ENCODE peak calls at places on chromosome X, in ten cellular contexts. K is HFFc6; H is activated gamma-delta T cell treated with anti-CD3 and anti-CD28 coated beads, Interleukin-2, amount 50 U/mL, for 16 hours; D is small intestine; Y is GM10248; M is memory B cell; R is A549; U is fibroblast of villous mesenchyme; E is dorsolateral prefrontal cortex; C is CD8-positive, alpha-beta memory T cell. T is an unnamed sample.
A peak's percentile ranks its signal among the peaks of the same experiment; 100 is the strongest.

GRCh38 chrX:2819345-2820130 is 9.2 kb upstream of the GYG2 start:
- DNase-seq in K (peak; percentile 6), H (no peak), D (peak; percentile 15), Y (peak; percentile 26), M (no peak), R (peak; percentile 67), U (peak; percentile 43), E (no peak), C (no peak), T (no peak)

GRCh38 chrX:12988797-12989196 is 13.9 kb downstream of the TMSB4X start:
- DNase-seq in K (peak; percentile 45), H (no peak), D (peak; percentile 71), Y (no peak), M (no peak), R (peak; percentile 57), U (peak; percentile 63), E (no peak), C (no peak), T (peak; percentile 60)

GRCh38 chrX:22063284-22063683 is 31.2 kb downstream of the PHEX start:
- DNase-seq in K (no peak), H (no peak), D (peak; percentile 34), Y (peak; percentile 67), M (peak; percentile 46), R (no peak), U (no peak), E (no peak), C (no peak), T (no peak)

GRCh38 chrX:84363674-84364073 is 138.6 kb downstream of the HDX start:
- DNase-seq in K (no peak), H (no peak), D (no peak), Y (no peak), M (no peak), R (no peak), U (no peak), E (no peak), C (no peak), T (no peak)

GRCh38 chrX:65688403-65688881 is 21.0 kb downstream of the MSN start:
- DNase-seq in K (peak; percentile 28), H (no peak), D (no peak), Y (peak; percentile 53), M (no peak), R (no peak), U (peak; percentile 88), E (no peak), C (no peak), T (no peak)

GRCh38 chrX:135010921-135011320 is 11.4 kb downstream of the RTL8B start:
- DNase-seq in K (no peak), H (no peak), D (no peak), Y (no peak), M (no peak), R (no peak), U (no peak), E (no peak), C (no peak), T (no peak)

GRCh38 chrX:153443476-153444332 is 2.2 kb downstream of the TREX2 start:
- DNase-seq in K (no peak), H (no peak), D (no peak), Y (no peak), M (no peak), R (no peak), U (no peak), E (no peak), C (no peak), T (no peak)

GRCh38 chrX:10230222-10230621 is 73.4 kb downstream of the CLCN4 start:
- DNase-seq in K (no peak), H (no peak), D (no peak), Y (no peak), M (no peak), R (no peak), U (no peak), E (no peak), C (no peak), T (no peak)

GRCh38 chrX:150449313-150449712 is 86.2 kb downstream of the MAMLD1 start:
- DNase-seq in K (no peak), H (no peak), D (no peak), Y (no peak), M (no peak), R (no peak), U (no peak), E (no peak), C (no peak), T (no peak)

GRCh38 chrX:53939127-53939526 is 105.1 kb downstream of the PHF8 start:
- DNase-seq in K (no peak), H (no peak), D (no peak), Y (no peak), M (no peak), R (no peak), U (no peak), E (no peak), C (no peak), T (no peak)

GRCh38 chrX:69093960-69094935 is 71.0 kb downstream of the PJA1 start:
- DNase-seq in K (peak; percentile 39), H (no peak), D (peak; percentile 31), Y (peak; percentile 62), M (peak; percentile 1), R (peak; percentile 67), U (peak; percentile 70), E (peak; percentile 14), C (peak; percentile 12), T (peak; percentile 21)

GRCh38 chrX:123138473-123138872 is 45.6 kb upstream of the GRIA3 start:
- DNase-seq in K (peak; percentile 34), H (no peak), D (no peak), Y (no peak), M (no peak), R (no peak), U (peak; percentile 45), E (no peak), C (no peak), T (no peak)

GRCh38 chrX:1300449-1300848 is 31.8 kb downstream of the CSF2RA start:
- DNase-seq in K (no peak), H (no peak), D (no peak), Y (no peak), M (no peak), R (no peak), U (no peak), E (no peak), C (no peak), T (no peak)

GRCh38 chrX:136047969-136048368 is 62.7 kb downstream of the SLC9A6 start:
- DNase-seq in K (peak; percentile 54), H (no peak), D (no peak), Y (no peak), M (no peak), R (no peak), U (peak; percentile 55), E (no peak), C (no peak), T (no peak)

GRCh38 chrX:19964017-19964710 is 26.7 kb downstream of the BCLAF3 start:
- DNase-seq in K (no peak), H (no peak), D (no peak), Y (peak; percentile 21), M (no peak), R (no peak), U (no peak), E (no peak), C (no peak), T (no peak)

GRCh38 chrX:11998944-11999343 is 139.3 kb upstream of the FRMPD4 start:
- DNase-seq in K (no peak), H (no peak), D (no peak), Y (no peak), M (no peak), R (no peak), U (peak; percentile 4), E (no peak), C (no peak), T (no peak)

GRCh38 chrX:1239681-1240142 is 27.3 kb upstream of the CRLF2 start:
- DNase-seq in K (no peak), H (no peak), D (peak; percentile 2), Y (peak; percentile 73), M (peak; percentile 58), R (no peak), U (no peak), E (peak; percentile 48), C (no peak), T (no peak)

GRCh38 chrX:10619311-10620015 is 922 bp downstream of the MID1 start:
- DNase-seq in K (no peak), H (no peak), D (peak; percentile 46), Y (peak; percentile 10), M (no peak), R (no peak), U (peak; percentile 61), E (no peak), C (no peak), T (no peak)

GRCh38 chrX:134658002-134658401 is 269 bp downstream of the PLAC1 start:
- DNase-seq in K (no peak), H (no peak), D (no peak), Y (no peak), M (no peak), R (no peak), U (no peak), E (no peak), C (no peak), T (no peak)

GRCh38 chrX:38641197-38641596 is 79.9 kb downstream of the TSPAN7 start:
- DNase-seq in K (no peak), H (no peak), D (no peak), Y (no peak), M (no peak), R (no peak), U (no peak), E (no peak), C (no peak), T (no peak)

GRCh38 chrX:148567229-148567628 is 66.8 kb downstream of the AFF2 start:
- DNase-seq in K (no peak), H (no peak), D (no peak), Y (no peak), M (no peak), R (no peak), U (peak; percentile 11), E (no peak), C (no peak), T (no peak)

GRCh38 chrX:113929004-113929403 is 654.9 kb upstream of the HTR2C start:
- DNase-seq in K (no peak), H (no peak), D (peak; percentile 0), Y (no peak), M (peak; percentile 0), R (peak; percentile 3), U (peak; percentile 60), E (no peak), C (no peak), T (peak; percentile 43)

GRCh38 chrX:153727108-153727931 is 2.7 kb downstream of the ABCD1 start:
- DNase-seq in K (no peak), H (no peak), D (peak; percentile 59), Y (no peak), M (no peak), R (no peak), U (peak; percentile 18), E (peak; percentile 63), C (no peak), T (no peak)

GRCh38 chrX:117053260-117053659 is 590.5 kb upstream of the CT83 start:
- DNase-seq in K (no peak), H (no peak), D (no peak), Y (no peak), M (no peak), R (no peak), U (no peak), E (no peak), C (no peak), T (no peak)

GRCh38 chrX:109448539-109448938 is 33.3 kb downstream of the GUCY2F start:
- DNase-seq in K (no peak), H (no peak), D (no peak), Y (no peak), M (no peak), R (no peak), U (no peak), E (peak; percentile 3), C (no peak), T (no peak)

GRCh38 chrX:42832764-42833549 is 55.0 kb upstream of the PPP1R2C start:
- DNase-seq in K (no peak), H (no peak), D (no peak), Y (no peak), M (no peak), R (no peak), U (no peak), E (no peak), C (no peak), T (no peak)

GRCh38 chrX:119343856-119344255 is 55.3 kb upstream of the SLC25A43 start:
- DNase-seq in K (no peak), H (no peak), D (peak; percentile 87), Y (no peak), M (no peak), R (no peak), U (no peak), E (no peak), C (no peak), T (no peak)

GRCh38 chrX:102858826-102859627 is 78.0 kb upstream of the RAB40AL start:
- DNase-seq in K (peak; percentile 31), H (no peak), D (no peak), Y (no peak), M (no peak), R (no peak), U (peak; percentile 8), E (no peak), C (no peak), T (no peak)

T was measured in HCT116.